ENCODE peak calls at places on chromosomes 11 and 22, in four cellular contexts. Y is cardiac fibroblast; G is activated T-cell treated with anti-CD3 and anti-CD28 coated beads, Interleukin-2, amount 50 U/mL, for 4 hours; W is osteocyte. T is an unnamed sample.

GRCh38 chr11:6203327-6203726 is 2.0 kb upstream of the C11orf42 start:
- DNase-seq in Y (no peak), G (no peak), W (no peak), T (no peak)

GRCh38 chr11:111829185-111829968 is 42.0 kb downstream of the ALG9 start:
- DNase-seq in Y (no peak), G (no peak), W (no peak), T (no peak)

GRCh38 chr22:37621352-37621860 is 12.8 kb downstream of the GGA1 start:
- DNase-seq in Y (no peak), G (no peak), W (no peak), T (no peak)

GRCh38 chr11:46293616-46294015 is 16.2 kb downstream of the CREB3L1 start:
- DNase-seq in Y (peak), G (no peak), W (no peak), T (no peak)

GRCh38 chr11:76609736-76610370 is 60.7 kb downstream of the LRRC32 start:
- DNase-seq in Y (no peak), G (no peak), W (peak), T (peak)

GRCh38 chr11:128279861-128280260 is 307.5 kb downstream of the ETS1 start:
- DNase-seq in Y (peak), G (no peak), W (no peak), T (no peak)

GRCh38 chr11:47189100-47189834 is 3.0 kb upstream of the PACSIN3 start:
- DNase-seq in Y (peak), G (no peak), W (no peak), T (no peak)

GRCh38 chr22:33438273-33438672 is 380.1 kb upstream of the SYN3 start:
- DNase-seq in Y (peak), G (no peak), W (no peak), T (no peak)

GRCh38 chr11:43790444-43790794 is 90.2 kb upstream of the ALKBH3 start:
- DNase-seq in Y (peak), G (no peak), W (no peak), T (no peak)

GRCh38 chr11:106202935-106203620 is 125.6 kb downstream of the AASDHPPT start:
- DNase-seq in Y (no peak), G (no peak), W (no peak), T (no peak)

GRCh38 chr22:26428515-26429457 is at the start of gene ASPHD2:
- DNase-seq in Y (peak), G (peak), W (no peak), T (no peak)

GRCh38 chr11:47233989-47234668 is 14.5 kb downstream of the ACP2 start:
- DNase-seq in Y (peak), G (no peak), W (no peak), T (no peak)

GRCh38 chr22:33785283-33785991 is 134.8 kb downstream of the LARGE1 start:
- DNase-seq in Y (peak), G (no peak), W (no peak), T (no peak)

GRCh38 chr11:3982431-3982830 is 112.2 kb upstream of the RRM1 start:
- DNase-seq in Y (no peak), G (no peak), W (no peak), T (no peak)

GRCh38 chr11:69130586-69131566 is 24.9 kb upstream of the SMIM38 start:
- DNase-seq in Y (no peak), G (no peak), W (no peak), T (no peak)

GRCh38 chr11:810040-810567 is 337 bp downstream of the RPLP2 start:
- DNase-seq in Y (no peak), G (no peak), W (no peak), T (no peak)

GRCh38 chr22:20437253-20438065 is at the start of gene SCARF2:
- DNase-seq in Y (peak), G (no peak), W (no peak), T (no peak)

GRCh38 chr11:34468209-34468841 is 29.6 kb downstream of the CAT start:
- DNase-seq in Y (peak), G (peak), W (no peak), T (no peak)

GRCh38 chr11:118417801-118418200 is 16.4 kb downstream of the ATP5MG start:
- DNase-seq in Y (no peak), G (no peak), W (no peak), T (no peak)

GRCh38 chr22:47168900-47169800 is 406.7 kb downstream of the TBC1D22A start:
- DNase-seq in Y (no peak), G (no peak), W (no peak), T (no peak)

GRCh38 chr11:57324154-57324885 is 432 bp downstream of the TNKS1BP1 start:
- DNase-seq in Y (peak), G (peak), W (peak), T (no peak)

GRCh38 chr22:30296851-30297250 is 7.5 kb upstream of the CASTOR1 start:
- DNase-seq in Y (no peak), G (no peak), W (no peak), T (no peak)

GRCh38 chr22:46561435-46561905 is 24.1 kb upstream of the CELSR1 start:
- DNase-seq in Y (no peak), G (no peak), W (no peak), T (no peak)

GRCh38 chr11:45285931-45286632 is at the start of gene SYT13:
- DNase-seq in Y (no peak), G (no peak), W (no peak), T (no peak)

GRCh38 chr11:126391970-126392637 is 36.6 kb downstream of the ST3GAL4 start:
- DNase-seq in Y (no peak), G (no peak), W (no peak), T (no peak)

GRCh38 chr11:2807801-2808241 is 77.8 kb downstream of the CDKN1C start:
- DNase-seq in Y (no peak), G (no peak), W (peak), T (no peak)

T was measured in esophagus muscularis mucosa.